ENCODE peak calls at places on chromosome 7, in four cellular contexts. I is GM23248, V is Peyer's patch, Z is T-helper 17 cell. U is an unnamed sample. For H3K9me3, the result is how much of the 10 kb centered on the place peaks cover.

GRCh38 chr7:372546-372938 is 82.6 kb downstream of the FOXL3 start:
- DNase-seq in I (no peak), V (no peak), Z (no peak), U (no peak)

GRCh38 chr7:140230517-140230861 is 53.7 kb upstream of the KDM7A start:
- DNase-seq in I (peak), V (peak), Z (peak), U (peak)

GRCh38 chr7:55518836-55519235 is 53.5 kb downstream of the VOPP1 start:
- DNase-seq in I (no peak), V (no peak), Z (no peak), U (no peak)

GRCh38 chr7:2717293-2717904 is 29.4 kb downstream of the AMZ1 start:
- DNase-seq in I (no peak), V (peak), Z (no peak), U (peak)

GRCh38 chr7:3432916-3433315 is 131.9 kb downstream of the SDK1 start:
- DNase-seq in I (no peak), V (no peak), Z (no peak), U (no peak)

GRCh38 chr7:32518534-32519140 is 23.3 kb downstream of the AVL9 start:
- DNase-seq in I (peak), V (no peak), Z (no peak), U (no peak)

GRCh38 chr7:78260826-78261225 is 462.3 kb downstream of the PHTF2 start:
- DNase-seq in I (peak), V (no peak), Z (no peak), U (no peak)

GRCh38 chr7:128835790-128836641 is 5.8 kb downstream of the FLNC start:
- DNase-seq in I (peak), V (no peak), Z (no peak), U (peak)

GRCh38 chr7:158107806-158108205 is 479.8 kb downstream of the PTPRN2 start:
- DNase-seq in I (no peak), V (no peak), Z (no peak), U (no peak)

GRCh38 chr7:135910393-135911036 is 66.6 kb downstream of the MTPN start:
- DNase-seq in I (no peak), V (no peak), Z (no peak), U (no peak)

GRCh38 chr7:11843113-11843765 is 11.2 kb upstream of the THSD7A start:
- DNase-seq in I (peak), V (no peak), Z (no peak), U (no peak)

GRCh38 chr7:96832107-96832506 is 122.5 kb upstream of the SEM1 start:
- DNase-seq in I (no peak), V (no peak), Z (no peak), U (no peak)

GRCh38 chr7:68684246-68684850 is 913.9 kb upstream of the AUTS2 start:
- DNase-seq in I (no peak), V (no peak), Z (no peak), U (no peak)

GRCh38 chr7:31699050-31699449 is 12.0 kb downstream of the PPP1R17 start:
- DNase-seq in I (no peak), V (no peak), Z (no peak), U (no peak)

GRCh38 chr7:4707980-4708411 is 25.9 kb downstream of the FOXK1 start:
- DNase-seq in I (no peak), V (no peak), Z (no peak), U (no peak)

GRCh38 chr7:816751-817671 is 15.3 kb upstream of the SUN1 start:
- DNase-seq in I (peak), V (peak), Z (no peak), U (peak)

GRCh38 chr7:35436452-35436851 is 182.6 kb upstream of the TBX20 start:
- DNase-seq in I (no peak), V (no peak), Z (no peak), U (no peak)

GRCh38 chr7:26005683-26006410 is 146.2 kb upstream of the NFE2L3 start:
- DNase-seq in I (no peak), V (peak), Z (no peak), U (no peak)

GRCh38 chr7:24129597-24129996 is 154.4 kb upstream of the NPY start:
- DNase-seq in I (peak), V (no peak), Z (no peak), U (no peak)

GRCh38 chr7:150371131-150371995 is 2.7 kb downstream of the REPIN1 start:
- DNase-seq in I (no peak), V (no peak), Z (no peak), U (no peak)

GRCh38 chr7:1065263-1066260 is 21.2 kb downstream of the GPR146 start:
- DNase-seq in I (peak), V (peak), Z (peak), U (peak)

GRCh38 chr7:57399251-57399940 is 50.6 kb upstream of the ZNF716 start:
- DNase-seq in I (no peak), V (no peak), Z (no peak), U (no peak)
- H3K9me3 ChIP-seq in I (under half), V (under half), Z (under half), U (under half)

GRCh38 chr7:63008366-63008765 is 990.3 kb upstream of the ZNF722 start:
- DNase-seq in I (peak), V (no peak), Z (no peak), U (no peak)
- H3K9me3 ChIP-seq in I (under half), V (under half), Z (under half), U (under half)

GRCh38 chr7:16402084-16402483 is 19.3 kb downstream of the CRPPA start:
- DNase-seq in I (no peak), V (no peak), Z (no peak), U (no peak)

GRCh38 chr7:16399916-16400895 is 21.1 kb downstream of the CRPPA start:
- DNase-seq in I (peak), V (no peak), Z (no peak), U (no peak)

GRCh38 chr7:16402940-16403339 is 18.4 kb downstream of the CRPPA start:
- DNase-seq in I (no peak), V (no peak), Z (no peak), U (no peak)

GRCh38 chr7:16399265-16399801 is 22.0 kb downstream of the CRPPA start:
- DNase-seq in I (peak), V (no peak), Z (no peak), U (no peak)

DNA sequence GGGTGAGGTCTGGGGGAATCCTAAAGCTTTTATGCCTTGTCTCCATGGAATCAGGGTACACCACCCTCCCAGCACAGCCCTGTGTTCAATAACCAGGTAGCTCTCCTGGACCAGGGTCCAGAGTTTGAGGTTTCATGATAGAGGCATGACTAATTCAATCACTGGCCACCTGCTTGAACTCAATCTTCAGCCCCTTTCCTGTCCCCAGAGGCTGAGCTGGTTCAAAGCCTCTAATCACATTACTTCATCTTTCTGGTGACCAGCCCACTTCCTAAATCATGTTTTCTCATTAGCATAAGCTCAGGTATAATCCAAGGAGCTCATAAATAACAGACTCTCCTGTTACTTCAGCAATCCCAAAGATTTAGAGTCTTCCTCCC is 20.5 kb downstream of the CRPPA start:
- DNase-seq in I (no peak), V (no peak), Z (no peak), U (no peak)
- H3K9me3 ChIP-seq in I (under half), V (under half), Z (under half), U (under half)

GRCh38 chr7:123929107-123929506 is 4.1 kb downstream of the SPAM1 start:
- DNase-seq in I (no peak), V (no peak), Z (no peak), U (no peak)
- H3K9me3 ChIP-seq in I (under half), V (under half), Z (under half), U (under half)